ENCODE peak calls at places on chromosomes 13 and 19, in eight cellular contexts. Q, P, T, B, G, R, L and K are unnamed samples.

GRCh38 chr19:56309511-56310185 is 5.0 kb downstream of the ZSCAN5A start:
- DNase-seq in Q (peak; percentile 7), L (peak; percentile 64), R (peak; percentile 29), B (peak; percentile 4), T (peak; percentile 23), P (no peak), G (peak; percentile 69), K (peak; percentile 26)

GRCh38 chr19:19201697-19202630 is 1.2 kb downstream of the NR2C2AP start:
- DNase-seq in P (no peak), R (no peak), B (no peak), T (no peak), G (no peak), Q (no peak), L (no peak), K (no peak)

GRCh38 chr13:29743229-29743786 is 107.1 kb downstream of the UBL3 start:
- DNase-seq in T (peak; percentile 10), P (peak; percentile 56), Q (peak; percentile 65), R (no peak), G (peak; percentile 35), L (no peak), B (peak; percentile 79), K (peak; percentile 91)

GRCh38 chr13:94707400-94708021 is 4.8 kb downstream of the SOX21 start:
- DNase-seq in B (no peak), R (no peak), P (no peak), L (peak; percentile 18), Q (no peak), G (no peak), T (no peak), K (no peak)

GRCh38 chr19:58182577-58182988 is 278 bp upstream of the ZNF274 start:
- DNase-seq in T (peak; percentile 93), Q (no peak), R (no peak), B (no peak), L (no peak), P (no peak), G (no peak), K (no peak)

GRCh38 chr13:107211073-107211472 is 643.1 kb upstream of the ARGLU1 start:
- DNase-seq in R (peak; percentile 73), L (peak; percentile 61), T (peak; percentile 58), P (peak; percentile 26), G (peak; percentile 94), B (peak; percentile 97), Q (peak; percentile 81), K (peak; percentile 76)

GRCh38 chr13:42796747-42797356 is 15.5 kb downstream of the FAM216B start:
- DNase-seq in R (no peak), P (no peak), T (no peak), L (no peak), G (no peak), Q (no peak), B (no peak), K (no peak)

GRCh38 chr13:85529216-85529590 is 270.0 kb downstream of the SLITRK6 start:
- DNase-seq in G (no peak), Q (peak; percentile 5), B (peak; percentile 44), L (peak; percentile 22), T (no peak), R (no peak), P (no peak), K (peak; percentile 18)

GRCh38 chr13:33775339-33776108 is 42.4 kb upstream of the RFC3 start:
- DNase-seq in G (no peak), P (no peak), T (no peak), R (no peak), L (no peak), Q (no peak), B (no peak), K (no peak)

GRCh38 chr13:24700539-24700938 is 20.3 kb downstream of the ATP12A start:
- DNase-seq in P (no peak), G (no peak), Q (no peak), L (no peak), R (no peak), B (no peak), T (no peak), K (no peak)

GRCh38 chr19:42271045-42271419 is 2.0 kb downstream of the CIC start:
- DNase-seq in P (no peak), G (no peak), B (no peak), L (no peak), R (peak; percentile 46), Q (no peak), T (no peak), K (no peak)

GRCh38 chr13:29850213-29850898 is at the start of gene UBL3:
- DNase-seq in B (peak; percentile 95), R (peak; percentile 98), Q (peak; percentile 94), P (peak; percentile 72), L (peak; percentile 94), T (peak; percentile 97), G (peak; percentile 98), K (peak; percentile 97)

DNA sequence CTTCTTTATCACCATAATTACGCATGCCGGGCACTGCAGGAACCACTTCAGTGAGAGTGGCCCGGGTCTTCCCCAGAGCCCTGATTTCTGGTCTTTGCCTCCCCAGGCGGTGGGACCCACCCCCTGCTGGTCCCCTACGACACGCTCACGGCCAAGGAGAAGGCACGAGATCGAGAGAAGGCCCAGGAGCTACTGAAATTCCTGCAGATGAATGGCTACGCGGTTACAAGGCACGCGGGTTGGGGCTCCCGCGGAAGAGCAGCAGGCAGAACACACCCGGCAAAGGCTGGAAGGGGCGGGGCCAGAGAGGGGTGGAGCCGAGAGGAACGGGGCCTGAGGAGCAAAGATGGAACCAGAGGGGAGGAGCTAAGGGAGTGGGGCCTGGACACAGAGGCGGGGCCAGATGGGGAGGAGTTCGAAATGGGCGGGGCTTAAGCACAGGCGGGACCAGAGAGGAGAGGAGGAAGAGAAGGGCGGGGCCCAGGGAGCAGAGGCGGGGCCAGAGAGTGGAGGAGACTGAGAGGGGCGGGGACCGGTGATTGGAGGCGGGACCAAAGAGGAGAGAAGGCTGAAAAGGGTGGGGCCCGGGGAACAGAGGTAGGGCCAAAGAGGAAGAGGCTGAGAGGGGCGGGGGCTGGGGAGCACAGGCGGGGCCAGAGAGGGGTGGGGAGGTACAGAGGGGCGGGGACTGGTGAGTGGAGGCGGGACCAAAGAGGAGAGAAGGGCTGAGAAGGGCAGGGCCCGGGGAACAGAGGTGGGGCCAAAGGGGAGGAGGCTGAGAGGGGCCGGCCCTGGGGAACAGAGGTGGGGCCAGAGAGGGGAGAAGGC is 73.4 kb downstream of the RYR1 start:
- DNase-seq in R (peak; percentile 90), L (peak; percentile 100), G (peak; percentile 44), Q (peak; percentile 53), T (peak; percentile 33), B (no peak), P (no peak), K (peak; percentile 23)
- H3K4me3 ChIP-seq in R (no peak overlapping the region), L (peak overlapping the region; percentile 38), G (no peak overlapping the region), Q (no peak overlapping the region), T (peak overlapping the region; percentile 5), B (no peak overlapping the region), P (no peak overlapping the region), K (no peak overlapping the region)

GRCh38 chr19:3148503-3148902 is 12.7 kb downstream of the GNA15 start:
- DNase-seq in Q (no peak), G (no peak), P (no peak), R (no peak), L (no peak), B (no peak), T (no peak), K (no peak)

GRCh38 chr19:3145909-3146676 is 10.3 kb downstream of the GNA15 start:
- DNase-seq in Q (no peak), R (no peak), G (no peak), P (no peak), T (peak; percentile 54), B (no peak), L (no peak), K (no peak)

GRCh38 chr19:3149526-3150505 is 14.0 kb downstream of the GNA15 start:
- DNase-seq in G (no peak), Q (no peak), R (no peak), L (no peak), P (no peak), B (no peak), T (no peak), K (no peak)

GRCh38 chr19:3149089-3149488 is 13.3 kb downstream of the GNA15 start:
- DNase-seq in L (no peak), T (no peak), B (no peak), P (no peak), G (no peak), R (no peak), Q (no peak), K (no peak)

DNA sequence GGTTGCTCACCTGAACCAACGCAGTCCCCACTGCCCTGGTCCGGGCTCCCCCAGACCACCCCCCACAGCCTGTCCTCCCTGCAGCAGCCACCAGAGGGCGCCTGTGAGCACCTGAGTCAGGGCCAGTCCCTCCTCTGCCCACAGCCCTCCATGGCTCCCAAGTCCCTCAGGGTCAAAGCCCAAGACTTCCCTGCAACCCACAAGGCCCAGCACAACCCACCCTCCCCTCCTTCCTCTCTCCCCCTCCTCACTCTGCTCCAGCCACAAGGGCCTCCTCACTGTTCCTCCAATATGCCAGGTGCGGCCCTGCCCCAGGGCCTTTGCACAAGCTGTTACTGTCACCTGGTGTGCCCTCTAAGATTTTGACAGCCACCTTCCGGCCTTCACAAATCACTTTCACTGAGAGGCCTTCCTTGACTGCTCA is 10.9 kb downstream of the GNA15 start:
- DNase-seq in G (no peak), B (no peak), Q (no peak), R (no peak), T (no peak), P (no peak), L (no peak), K (no peak)
- TF ChIP-seq CTCF in G (peak; percentile 45), B (peak; percentile 52), Q (peak; percentile 80), R (peak; percentile 33), T (peak; percentile 65), P (peak; percentile 90), L (peak; percentile 55), K (peak; percentile 66)

DNA sequence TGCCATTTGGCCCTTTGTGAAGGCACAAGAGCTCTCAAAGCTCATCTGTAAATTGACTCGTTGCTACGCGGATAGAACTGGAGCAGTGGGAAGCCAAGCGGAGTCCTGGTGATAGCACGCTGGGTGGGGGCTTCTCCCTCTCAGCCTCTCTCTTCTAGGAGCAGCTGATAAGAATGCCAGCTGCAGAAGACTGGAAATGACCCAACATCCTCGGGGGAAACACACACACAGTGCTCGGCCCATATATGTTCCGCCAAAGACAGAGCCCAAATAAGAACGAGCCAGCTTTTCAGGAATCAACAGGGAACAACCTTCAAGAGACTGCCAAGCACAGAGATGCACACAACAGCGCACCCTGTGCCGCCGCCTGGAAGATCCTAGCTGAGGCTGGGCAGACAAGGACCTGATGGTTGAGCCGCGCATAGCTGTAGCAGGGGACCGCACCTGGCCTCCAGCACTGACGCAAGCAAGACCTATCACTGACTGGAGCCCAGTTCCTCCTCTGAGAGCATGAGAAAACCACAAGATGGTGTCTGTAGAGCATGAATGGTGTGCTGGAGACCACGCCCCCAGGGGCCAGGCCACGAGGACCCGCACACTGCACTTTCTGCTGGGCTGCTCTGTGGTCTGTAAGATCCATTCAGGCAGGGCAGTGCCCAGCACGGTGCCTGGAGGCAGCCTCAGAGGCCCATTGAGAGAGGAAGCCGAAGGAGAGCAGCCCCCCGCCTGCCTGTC is 16.0 kb upstream of the SLC35E1 start:
- DNase-seq in B (peak; percentile 19), Q (peak; percentile 42), R (peak; percentile 62), G (no peak), P (no peak), T (no peak), L (no peak), K (no peak)
- H3K4me3 ChIP-seq in B (no peak overlapping the region), Q (peak overlapping the region; percentile 22), R (no peak overlapping the region), G (no peak overlapping the region), P (no peak overlapping the region), T (peak overlapping the region; percentile 47), L (no peak overlapping the region), K (no peak overlapping the region)

DNA sequence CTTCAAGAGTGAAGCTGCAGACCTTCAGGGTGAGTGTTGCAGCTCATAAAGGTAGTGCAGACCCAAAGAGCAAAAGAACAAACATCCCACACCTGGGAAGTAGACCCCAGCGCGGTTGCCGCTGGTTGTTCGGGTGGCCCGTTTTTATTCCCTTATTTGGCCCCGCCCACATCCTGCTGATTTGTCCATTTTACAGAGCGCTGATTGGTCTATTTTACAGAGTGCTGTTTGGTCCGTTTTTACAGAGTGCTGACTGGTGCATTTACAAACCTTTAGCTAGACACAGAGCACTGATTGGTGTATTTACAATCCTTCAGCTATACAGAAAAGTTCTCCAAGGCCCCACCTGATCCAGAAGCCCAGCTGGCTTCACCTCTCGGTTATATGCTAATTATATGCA is 1.0 kb downstream of the SCGB2B2 start:
- DNase-seq in L (no peak), P (no peak), Q (no peak), T (no peak), G (no peak), R (no peak), B (no peak), K (no peak)
- TF ChIP-seq CTCF in L (no peak), P (no peak), Q (no peak), T (no peak), G (no peak), R (no peak), B (no peak), K (no peak)